ENCODE peak calls at places on chromosome 21, in four cellular contexts. I is neural crest cell, E is endothelial cell, C is ascending aorta. Q is an unnamed sample.

GRCh38 chr21:15520811-15521643 is 208.8 kb upstream of the USP25 start:
- DNase-seq in I (no peak), E (no peak), C (no peak), Q (no peak)

GRCh38 chr21:46148106-46148505 is 7.3 kb downstream of the FTCD start:
- DNase-seq in I (no peak), E (no peak), C (no peak), Q (no peak)

GRCh38 chr21:45366931-45367401 is 38.0 kb upstream of the COL18A1 start:
- DNase-seq in I (no peak), E (no peak), C (peak; percentile 92), Q (no peak)

GRCh38 chr21:35048183-35048601 is 910 bp downstream of the RUNX1 start:
- DNase-seq in I (no peak), E (no peak), C (no peak), Q (no peak)

GRCh38 chr21:31604591-31605190 is 54.8 kb upstream of the SOD1 start:
- DNase-seq in I (peak; percentile 68), E (peak; percentile 62), C (no peak), Q (peak; percentile 81)

GRCh38 chr21:31872452-31873274 is at the start of gene HUNK:
- DNase-seq in I (peak; percentile 59), E (peak; percentile 54), C (no peak), Q (peak; percentile 77)

GRCh38 chr21:35649186-35649585 is 411.1 kb downstream of the SETD4 start:
- DNase-seq in I (no peak), E (no peak), C (no peak), Q (no peak)

GRCh38 chr21:10272216-10272615 is 249.2 kb upstream of the TPTE start:
- DNase-seq in I (no peak), E (peak; percentile 4), C (no peak), Q (no peak)

GRCh38 chr21:15204887-15205286 is 140.1 kb upstream of the NRIP1 start:
- DNase-seq in I (no peak), E (no peak), C (no peak), Q (no peak)

GRCh38 chr21:38443110-38443509 is 55.2 kb downstream of the ERG start:
- DNase-seq in I (no peak), E (no peak), C (no peak), Q (no peak)

GRCh38 chr21:35093514-35093913 is 44.4 kb upstream of the RUNX1 start:
- DNase-seq in I (no peak), E (no peak), C (no peak), Q (no peak)

GRCh38 chr21:27275294-27275927 is 308.5 kb upstream of the ADAMTS5 start:
- DNase-seq in I (no peak), E (no peak), C (no peak), Q (no peak)

GRCh38 chr21:33974513-33975468 is 59.2 kb upstream of the ATP5PO start:
- DNase-seq in I (no peak), E (no peak), C (peak; percentile 24), Q (no peak)

GRCh38 chr21:27132270-27132669 is 165.4 kb upstream of the ADAMTS5 start:
- DNase-seq in I (no peak), E (no peak), C (no peak), Q (no peak)

GRCh38 chr21:36709030-36709867 is 10.3 kb downstream of the SIM2 start:
- DNase-seq in I (no peak), E (no peak), C (peak; percentile 47), Q (no peak)

GRCh38 chr21:35120631-35121180 is 71.6 kb upstream of the RUNX1 start:
- DNase-seq in I (no peak), E (no peak), C (no peak), Q (no peak)

GRCh38 chr21:37338671-37339526 is 27.7 kb upstream of the DYRK1A start:
- DNase-seq in I (no peak), E (no peak), C (peak; percentile 74), Q (no peak)

GRCh38 chr21:38520511-38520910 is 22.2 kb upstream of the ERG start:
- DNase-seq in I (no peak), E (no peak), C (no peak), Q (no peak)

GRCh38 chr21:45258476-45258875 is 29.2 kb downstream of the POFUT2 start:
- DNase-seq in I (no peak), E (no peak), C (peak; percentile 51), Q (no peak)

GRCh38 chr21:44556879-44557278 is 1.7 kb downstream of the KRTAP10-3 start:
- DNase-seq in I (no peak), E (no peak), C (no peak), Q (no peak)

GRCh38 chr21:44848821-44849521 is 24.5 kb downstream of the PTTG1IP start:
- DNase-seq in I (no peak), E (no peak), C (no peak), Q (no peak)

GRCh38 chr21:14273736-14274538 is 58.0 kb downstream of the RBM11 start:
- DNase-seq in I (no peak), E (peak; percentile 46), C (peak; percentile 64), Q (peak; percentile 47)

GRCh38 chr21:15370576-15370975 is 305.8 kb upstream of the NRIP1 start:
- DNase-seq in I (no peak), E (no peak), C (no peak), Q (no peak)

GRCh38 chr21:27134513-27134912 is 167.6 kb upstream of the ADAMTS5 start:
- DNase-seq in I (no peak), E (no peak), C (no peak), Q (no peak)

GRCh38 chr21:34667761-34668160 is 1.0 kb upstream of the CLIC6 start:
- DNase-seq in I (no peak), E (no peak), C (no peak), Q (no peak)

GRCh38 chr21:39153373-39153772 is 29.9 kb downstream of the PSMG1 start:
- DNase-seq in I (no peak), E (no peak), C (no peak), Q (no peak)

GRCh38 chr21:25735221-25735894 is 586 bp downstream of the GABPA start:
- DNase-seq in I (peak; percentile 81), E (peak; percentile 78), C (peak; percentile 95), Q (peak; percentile 86)

GRCh38 chr21:44748621-44749020 is 37.2 kb upstream of the TSPEAR start:
- DNase-seq in I (no peak), E (no peak), C (no peak), Q (no peak)

GRCh38 chr21:36783612-36784383 is 84.9 kb downstream of the SIM2 start:
- DNase-seq in I (no peak), E (no peak), C (no peak), Q (no peak)

GRCh38 chr21:34513109-34513675 is 1.2 kb upstream of the KCNE1 start:
- DNase-seq in I (no peak), E (no peak), C (no peak), Q (no peak)

GRCh38 chr21:38664821-38665220 is 140.9 kb upstream of the ETS2 start:
- DNase-seq in I (no peak), E (no peak), C (no peak), Q (no peak)

GRCh38 chr21:16536661-16537359 is 807.0 kb downstream of the USP25 start:
- DNase-seq in I (no peak), E (no peak), C (no peak), Q (no peak)

GRCh38 chr21:45074048-45074817 is at the start of gene ADARB1:
- DNase-seq in I (peak; percentile 61), E (peak; percentile 54), C (peak; percentile 74), Q (peak; percentile 75)

GRCh38 chr21:14383596-14384210 is 757 bp upstream of the HSPA13 start:
- DNase-seq in I (no peak), E (no peak), C (no peak), Q (no peak)

GRCh38 chr21:34996304-34997081 is 52.6 kb downstream of the RUNX1 start:
- DNase-seq in I (no peak), E (no peak), C (peak; percentile 68), Q (no peak)

GRCh38 chr21:27040738-27041137 is 73.8 kb upstream of the ADAMTS5 start:
- DNase-seq in I (no peak), E (no peak), C (no peak), Q (no peak)

GRCh38 chr21:35619184-35619583 is 441.1 kb downstream of the SETD4 start:
- DNase-seq in I (no peak), E (no peak), C (no peak), Q (no peak)

GRCh38 chr21:15063821-15064575 is 802 bp downstream of the NRIP1 start:
- DNase-seq in I (peak; percentile 37), E (peak; percentile 59), C (peak; percentile 65), Q (peak; percentile 70)

DNA sequence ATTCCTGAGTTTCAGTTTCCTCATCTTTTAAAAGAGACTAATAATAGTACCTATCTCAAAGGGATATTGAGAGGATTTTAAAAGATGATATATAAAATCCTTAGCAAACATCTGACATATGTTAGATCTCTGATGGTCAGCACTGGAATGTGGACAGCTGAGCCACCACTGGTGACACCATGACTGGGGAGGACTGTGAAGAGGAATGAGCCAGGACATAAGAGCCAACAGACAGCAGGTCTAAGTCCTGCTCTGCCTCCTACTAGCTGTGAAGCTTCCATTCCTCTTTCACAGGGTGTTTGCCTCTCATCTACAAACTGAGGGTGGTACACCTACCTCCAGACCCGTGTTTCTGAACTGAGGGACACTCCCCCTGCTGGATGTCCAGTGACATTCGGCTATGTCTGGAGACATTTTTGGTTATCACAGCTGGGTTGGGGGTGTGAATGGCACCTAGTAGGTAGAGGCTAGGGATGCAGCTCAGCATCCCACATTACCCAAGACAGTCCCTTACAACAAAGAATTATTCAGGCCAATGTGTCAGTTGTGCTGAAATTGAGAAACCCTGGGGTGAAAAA is 109.1 kb upstream of the OLIG2 start:
- DNase-seq in I (no peak), E (no peak), C (no peak), Q (no peak)
- TF ChIP-seq CTCF in I (peak; percentile 33), E (peak; percentile 42), C (no peak), Q (peak; percentile 21)

DNA sequence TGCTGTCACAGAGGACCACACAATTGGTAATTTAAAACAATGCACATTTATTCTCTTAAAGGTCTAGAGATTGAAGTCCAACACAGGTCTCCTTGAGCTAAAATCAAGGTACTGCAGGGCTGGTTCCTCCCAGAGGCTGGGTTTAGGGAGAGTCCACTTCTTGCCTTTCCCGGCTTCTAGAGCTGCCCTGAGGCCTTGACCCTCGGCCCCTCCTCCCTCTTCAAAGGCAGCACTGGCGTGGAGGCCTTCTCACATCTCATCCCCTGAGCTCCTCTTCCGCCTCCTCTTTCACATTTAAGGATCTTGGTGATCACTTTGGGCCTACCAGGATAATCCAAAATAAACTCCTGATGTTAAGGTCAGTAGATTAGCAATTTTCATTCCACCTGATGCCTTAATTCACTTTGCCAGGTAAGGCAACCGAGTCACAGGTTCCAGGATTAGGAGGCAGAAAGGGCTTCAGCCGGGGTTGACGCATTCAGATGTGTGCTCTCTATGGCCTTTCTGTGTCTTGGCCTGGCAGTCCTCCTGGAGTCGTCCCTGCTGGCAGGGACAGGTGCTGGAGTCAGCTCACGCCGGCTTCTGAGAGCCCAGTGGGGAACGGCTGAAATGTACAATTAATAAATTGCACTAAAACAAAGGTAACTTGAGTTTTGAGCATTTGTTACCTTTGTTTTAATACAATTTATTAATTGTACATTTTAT is 61.2 kb upstream of the ABCG1 start:
- DNase-seq in I (no peak), E (no peak), C (peak; percentile 15), Q (no peak)
- TF ChIP-seq CTCF in I (no peak), E (no peak), C (no peak), Q (no peak)

DNA sequence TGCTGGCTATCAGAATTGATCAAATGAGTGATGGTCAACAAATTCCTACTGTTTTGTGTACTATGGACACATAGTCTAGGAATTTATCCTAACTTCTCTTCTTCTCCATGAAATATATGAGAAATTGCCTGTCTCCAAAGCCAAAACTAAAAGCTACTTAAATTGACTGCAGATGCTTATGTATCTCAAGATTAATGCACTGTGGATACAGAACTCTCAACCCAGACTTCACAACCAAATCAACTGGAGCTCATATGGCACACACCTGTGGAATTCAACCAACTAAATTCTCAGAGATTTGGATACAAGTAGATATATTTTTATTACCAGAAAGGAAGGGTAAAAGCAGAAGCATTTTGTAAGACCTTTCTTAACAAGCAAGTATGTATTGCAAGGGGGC is 566.1 kb downstream of the LTN1 start:
- DNase-seq in I (no peak), E (no peak), C (no peak), Q (no peak)
- TF ChIP-seq CTCF in I (no peak), E (no peak), C (no peak), Q (no peak)

GRCh38 chr21:29196021-29196663 is 65.7 kb downstream of the MAP3K7CL start:
- DNase-seq in I (no peak), E (no peak), C (peak; percentile 86), Q (no peak)
- TF ChIP-seq CTCF in I (peak; percentile 34), E (no peak), C (peak; percentile 41), Q (no peak)